ENCODE peak calls at places on chromosome X, in ten cellular contexts. O, V, T, I, Y, C, M, K, A and F are unnamed samples.

GRCh38 chrX:9534686-9535085 is 69.8 kb downstream of the TBL1X start:
- DNase-seq in A (no peak), M (no peak), Y (peak), T (no peak), V (no peak), I (no peak), K (no peak), C (no peak), O (no peak), F (no peak)

GRCh38 chrX:78573630-78574029 is 85.5 kb downstream of the RTL3 start:
- DNase-seq in K (no peak), O (no peak), T (no peak), I (no peak), V (no peak), M (no peak), A (no peak), Y (no peak), C (no peak), F (no peak)

GRCh38 chrX:119398974-119399771 is at the start of gene SLC25A43:
- DNase-seq in O (no peak), M (peak), A (no peak), Y (peak), I (peak), C (peak), V (peak), T (no peak), K (no peak), F (no peak)

GRCh38 chrX:76172325-76172887 is 456 bp upstream of the PBDC1 start:
- DNase-seq in K (no peak), A (no peak), T (no peak), M (no peak), V (no peak), C (no peak), Y (no peak), O (peak), I (no peak), F (no peak)

GRCh38 chrX:39439910-39440733 is 638.9 kb downstream of the MID1IP1 start:
- DNase-seq in A (no peak), I (no peak), O (no peak), V (no peak), Y (no peak), M (no peak), K (no peak), T (peak), C (no peak), F (no peak)

GRCh38 chrX:139563251-139563650 is 32.7 kb downstream of the F9 start:
- DNase-seq in I (no peak), C (no peak), V (no peak), Y (no peak), O (no peak), K (no peak), M (no peak), A (no peak), T (no peak), F (no peak)

GRCh38 chrX:1108451-1109445 is 103.7 kb downstream of the CRLF2 start:
- DNase-seq in V (peak), C (no peak), Y (no peak), T (no peak), I (no peak), K (no peak), A (no peak), O (peak), M (no peak), F (no peak)

GRCh38 chrX:40644821-40645358 is 2.5 kb downstream of the CXorf38 start:
- DNase-seq in I (no peak), T (no peak), C (peak), A (no peak), M (peak), V (no peak), O (no peak), K (no peak), Y (peak), F (no peak)

GRCh38 chrX:136879001-136879667 is 1.4 kb downstream of the RBMX start:
- DNase-seq in K (no peak), Y (peak), V (no peak), A (no peak), C (peak), O (no peak), T (no peak), I (no peak), M (no peak), F (peak)